ENCODE peak calls at places on chromosome 2, in six cellular contexts. C is HT1080, A is GM04503, K is AG04449, X is activated T-helper 1 cell treated with Interleukin-2 at 50 U/mL for 16 hours, S is endothelial cell. G is an unnamed sample.

GRCh38 chr2:112821682-112822081 is 14.9 kb downstream of the IL1B start:
- DNase-seq in C (no peak), A (no peak), K (no peak), X (no peak), S (no peak), G (peak)

GRCh38 chr2:3604207-3604877 is 9.4 kb downstream of the COLEC11 start:
- DNase-seq in C (no peak), A (no peak), K (no peak), X (no peak), S (no peak), G (no peak)

GRCh38 chr2:25690058-25690457 is 16.7 kb upstream of the DTNB start:
- DNase-seq in C (peak), A (no peak), K (no peak), X (no peak), S (no peak), G (no peak)

GRCh38 chr2:236400594-236401360 is 136.6 kb upstream of the ASB18 start:
- DNase-seq in C (no peak), A (no peak), K (no peak), X (no peak), S (no peak), G (no peak)

GRCh38 chr2:121520641-121520994 is 10.1 kb upstream of the RNU4ATAC start:
- DNase-seq in C (no peak), A (no peak), K (no peak), X (no peak), S (no peak), G (no peak)

GRCh38 chr2:188892632-188893031 is 81.5 kb upstream of the COL3A1 start:
- DNase-seq in C (no peak), A (no peak), K (no peak), X (no peak), S (no peak), G (no peak)

GRCh38 chr2:99085400-99085799 is 56.1 kb upstream of the C2orf15 start:
- DNase-seq in C (peak), A (no peak), K (no peak), X (no peak), S (no peak), G (peak)

GRCh38 chr2:230685165-230685560 is 27.5 kb upstream of the CAB39 start:
- DNase-seq in C (no peak), A (no peak), K (no peak), X (no peak), S (no peak), G (no peak)

G was measured in CD4-positive, CD25-positive, alpha-beta regulatory T cell.